ENCODE peak calls at places on chromosomes 6 and 20, in nine cellular contexts. R is GM06990, Q is AG09309, J is lung, F is tibial artery, V is stomach, A is choroid plexus epithelial cell, K is left ventricle myocardium inferior, M is ovary. Z is an unnamed sample.
A peak's percentile ranks its signal among the peaks of the same experiment; 100 is the strongest.

GRCh38 chr6:105814745-105815536 is 271.2 kb upstream of the PRDM1 start:
- DNase-seq in A (no peak), M (no peak), R (no peak), V (no peak), F (no peak), Q (no peak), J (no peak), K (no peak), Z (no peak)

GRCh38 chr6:159830481-159831372 is 30.7 kb downstream of the PNLDC1 start:
- DNase-seq in J (no peak), Q (no peak), K (no peak), R (no peak), V (no peak), F (no peak), M (no peak), A (no peak), Z (no peak)

GRCh38 chr6:4398806-4399205 is 263.4 kb upstream of the ECI2 start:
- DNase-seq in R (no peak), K (no peak), M (no peak), F (no peak), Q (no peak), J (no peak), V (no peak), A (no peak), Z (no peak)

GRCh38 chr6:144519429-144519828 is 234.3 kb downstream of the UTRN start:
- DNase-seq in R (no peak), J (no peak), A (no peak), F (no peak), K (no peak), M (no peak), V (no peak), Q (no peak), Z (no peak)

GRCh38 chr20:58514321-58515239 is 619 bp downstream of the APCDD1L start:
- DNase-seq in A (peak; percentile 23), R (no peak), J (no peak), K (no peak), Q (no peak), M (no peak), F (no peak), V (no peak), Z (no peak)

GRCh38 chr6:46453756-46454316 is 37.4 kb downstream of the RCAN2 start:
- DNase-seq in Q (peak; percentile 76), R (no peak), K (no peak), F (no peak), V (no peak), M (no peak), A (no peak), J (no peak), Z (peak; percentile 9)

GRCh38 chr6:31737315-31738047 is 1.2 kb upstream of the CLIC1 start:
- DNase-seq in F (no peak), M (no peak), K (no peak), R (no peak), A (peak; percentile 53), J (no peak), V (no peak), Q (no peak), Z (no peak)

GRCh38 chr6:43267619-43268347 is 24.5 kb downstream of the TTBK1 start:
- DNase-seq in F (no peak), J (no peak), Q (no peak), K (no peak), A (no peak), M (no peak), V (no peak), R (no peak), Z (no peak)

GRCh38 chr20:38338849-38339520 is 7.3 kb upstream of the LBP start:
- DNase-seq in V (no peak), A (peak; percentile 56), F (no peak), K (no peak), R (no peak), J (no peak), Q (no peak), M (no peak), Z (no peak)

GRCh38 chr6:100171533-100172321 is 177.7 kb upstream of the MCHR2 start:
- DNase-seq in K (no peak), M (no peak), A (peak; percentile 38), F (no peak), J (no peak), R (peak; percentile 56), V (no peak), Q (peak; percentile 64), Z (peak; percentile 67)

GRCh38 chr20:37253087-37253486 is 8.5 kb downstream of the GHRH start:
- DNase-seq in K (no peak), V (no peak), A (no peak), Q (no peak), J (no peak), M (no peak), R (no peak), F (no peak), Z (no peak)

GRCh38 chr6:149015224-149015876 is 268.5 kb downstream of the UST start:
- DNase-seq in F (no peak), A (peak; percentile 72), M (no peak), R (no peak), K (no peak), V (no peak), J (no peak), Q (no peak), Z (peak; percentile 66)

GRCh38 chr6:21772467-21772866 is 178.9 kb downstream of the SOX4 start:
- DNase-seq in A (no peak), J (no peak), M (no peak), Q (no peak), R (no peak), K (no peak), V (no peak), F (no peak), Z (no peak)

DNA sequence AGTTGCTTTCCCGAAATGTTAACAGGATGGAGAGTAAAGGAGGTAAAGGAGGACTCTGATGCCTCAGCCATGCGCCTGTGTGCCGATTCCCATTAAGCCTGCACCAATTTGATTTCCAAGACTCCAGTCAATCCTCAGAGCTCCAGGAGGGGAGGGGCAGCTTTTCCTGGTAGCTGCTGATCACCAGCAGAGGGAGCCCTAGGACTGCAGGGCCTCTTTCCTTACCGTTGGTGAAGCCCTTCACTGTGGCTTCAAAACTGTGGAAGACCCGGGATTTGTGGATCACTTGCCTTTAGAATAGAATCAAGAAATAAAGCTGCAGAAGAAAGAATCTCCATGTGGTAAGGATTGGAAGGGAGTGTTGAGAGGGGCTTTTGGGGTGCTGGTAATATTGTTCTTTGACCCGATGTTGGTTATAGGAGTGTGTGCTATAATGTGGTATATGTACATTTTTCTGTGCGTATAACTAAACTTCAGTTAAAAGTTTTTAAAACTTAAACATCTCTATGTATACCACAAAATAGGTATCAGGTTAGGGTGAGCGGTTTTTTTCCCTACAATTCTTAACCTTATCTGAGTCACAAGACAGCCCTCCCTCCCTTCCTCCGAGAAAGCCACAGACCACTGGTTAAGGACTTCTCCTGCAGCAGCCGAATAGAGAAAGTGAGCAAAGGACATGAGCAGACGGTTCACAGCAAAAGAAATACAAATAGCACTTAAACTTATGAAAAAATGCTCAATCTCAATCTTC is 6.9 kb upstream of the OSER1 start:
- DNase-seq in F (peak; percentile 41), R (no peak), J (peak; percentile 75), M (peak; percentile 59), Q (peak; percentile 28), A (peak; percentile 82), K (peak; percentile 60), V (peak; percentile 81), Z (peak; percentile 48)
- H3K4me3 ChIP-seq in F (no peak overlapping the region), R (no peak overlapping the region), J (no peak overlapping the region), M (no peak overlapping the region), Q (no peak overlapping the region), A (no peak overlapping the region), K (peak overlapping the region; percentile 59), V (no peak overlapping the region), Z (no peak overlapping the region)

GRCh38 chr20:19978511-19979210 is 38.5 kb upstream of the NAA20 start:
- DNase-seq in R (no peak), K (peak; percentile 62), V (no peak), F (no peak), A (no peak), J (no peak), M (no peak), Q (no peak), Z (no peak)

GRCh38 chr20:19975901-19976300 is 41.3 kb upstream of the NAA20 start:
- DNase-seq in J (no peak), F (no peak), A (peak; percentile 43), K (no peak), M (no peak), R (no peak), Q (no peak), V (peak; percentile 46), Z (no peak)

GRCh38 chr20:19975436-19975799 is 41.7 kb upstream of the NAA20 start:
- DNase-seq in K (peak; percentile 29), F (no peak), Q (no peak), A (peak; percentile 58), M (peak; percentile 48), J (no peak), V (no peak), R (no peak), Z (no peak)

GRCh38 chr20:19977373-19977770 is 39.8 kb upstream of the NAA20 start:
- DNase-seq in V (no peak), Q (no peak), J (no peak), A (peak; percentile 30), R (no peak), K (no peak), M (no peak), F (no peak), Z (no peak)

DNA sequence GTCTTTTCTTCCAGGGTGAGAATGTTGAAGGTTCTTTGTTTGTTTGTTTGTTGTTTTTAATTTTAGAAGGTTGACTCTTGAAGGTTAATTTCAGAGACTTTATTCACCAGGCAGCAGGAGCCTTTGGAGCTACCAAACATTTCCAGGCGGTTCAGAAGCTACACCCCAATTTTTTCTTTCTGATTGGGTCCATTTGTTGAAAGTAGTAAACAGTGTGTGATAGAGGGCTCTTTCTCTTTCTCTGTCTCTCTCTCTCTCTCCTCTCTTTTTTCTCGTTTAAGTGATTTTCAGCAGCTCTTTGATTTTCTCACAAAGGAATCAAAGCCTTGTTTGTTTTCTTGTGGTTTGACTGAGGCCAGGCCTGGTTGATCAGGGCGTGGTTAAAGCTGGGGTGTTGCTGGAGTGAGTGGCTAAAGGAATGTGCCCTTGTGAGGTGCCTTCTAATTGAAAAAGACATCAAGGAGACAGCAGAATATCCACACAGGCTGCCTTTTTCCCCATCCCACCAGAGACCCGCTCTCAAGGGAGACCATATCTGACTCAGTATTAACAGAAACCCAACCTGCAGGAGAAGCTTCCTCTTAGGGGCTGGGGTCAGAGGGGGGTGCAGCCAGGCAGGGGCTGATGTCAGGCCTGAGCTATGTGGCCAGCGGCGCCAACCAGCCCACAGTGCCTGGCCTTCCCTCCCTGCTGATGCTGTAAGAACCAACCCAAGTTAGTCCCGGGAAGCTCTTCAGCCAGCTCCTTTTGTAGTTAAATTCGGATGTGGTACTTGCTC is 40.4 kb upstream of the NAA20 start:
- DNase-seq in R (no peak), A (peak; percentile 86), J (peak; percentile 66), V (peak; percentile 62), K (peak; percentile 70), F (peak; percentile 59), Q (no peak), M (peak; percentile 48), Z (peak; percentile 79)
- H3K4me3 ChIP-seq in R (no peak overlapping the region), A (peak overlapping the region; percentile 84), J (no peak overlapping the region), V (peak overlapping the region; percentile 67), K (peak overlapping the region; percentile 75), F (peak overlapping the region; percentile 68), Q (peak overlapping the region; percentile 78), M (peak overlapping the region; percentile 56), Z (peak overlapping the region; percentile 93)

GRCh38 chr6:139030211-139030530 is 1.6 kb downstream of the ABRACL start:
- DNase-seq in K (no peak), R (no peak), J (no peak), A (no peak), M (no peak), F (no peak), V (no peak), Q (no peak), Z (no peak)
- H3K4me3 ChIP-seq in K (peak overlapping the region; percentile 98), R (peak overlapping the region; percentile 95), J (no peak overlapping the region), A (no peak overlapping the region), M (no peak overlapping the region), F (peak overlapping the region; percentile 93), V (peak overlapping the region; percentile 98), Q (no peak overlapping the region), Z (peak overlapping the region; percentile 84)

GRCh38 chr6:34526241-34526972 is 29.7 kb downstream of the SPDEF start:
- DNase-seq in V (no peak), K (no peak), F (peak; percentile 31), R (no peak), A (no peak), Q (no peak), J (no peak), M (peak; percentile 59), Z (no peak)
- H3K4me3 ChIP-seq in V (peak overlapping the region; percentile 39), K (peak overlapping the region; percentile 55), F (peak overlapping the region; percentile 43), R (no peak overlapping the region), A (peak overlapping the region; percentile 46), Q (no peak overlapping the region), J (no peak overlapping the region), M (peak overlapping the region; percentile 23), Z (peak overlapping the region; percentile 5)